ENCODE peak calls at places on chromosomes 13 and 19, in seven cellular contexts. W, X, F, H, N, R and T are unnamed samples.
A peak's percentile ranks its signal among the peaks of the same experiment; 100 is the strongest.

GRCh38 chr19:33769208-33769607 is 27.5 kb upstream of the KCTD15 start:
- DNase-seq in W (no peak), X (no peak), F (no peak), H (no peak), N (no peak), R (no peak), T (no peak)

GRCh38 chr19:54875506-54875905 is 1.5 kb downstream of the FCAR start:
- DNase-seq in W (no peak), X (no peak), F (no peak), H (no peak), N (no peak), R (no peak), T (no peak)

GRCh38 chr19:39160523-39160861 is 34.9 kb downstream of the PAK4 start:
- DNase-seq in W (no peak), X (no peak), F (no peak), H (no peak), N (no peak), R (no peak), T (peak; percentile 28)

GRCh38 chr13:46202956-46203355 is 8.8 kb upstream of the LRRC63 start:
- DNase-seq in W (no peak), X (no peak), F (no peak), H (no peak), N (no peak), R (no peak), T (no peak)

GRCh38 chr19:10812902-10813404 is 23.1 kb downstream of the TMED1 start:
- DNase-seq in W (peak; percentile 93), X (no peak), F (no peak), H (peak; percentile 67), N (peak; percentile 42), R (peak; percentile 20), T (peak; percentile 96)

GRCh38 chr19:14979498-14980255 is at the start of gene SLC1A6:
- DNase-seq in W (no peak), X (no peak), F (no peak), H (no peak), N (no peak), R (no peak), T (peak; percentile 21)

GRCh38 chr19:47391510-47392223 is 27.7 kb downstream of the MEIS3 start:
- DNase-seq in W (peak; percentile 80), X (peak; percentile 67), F (peak; percentile 86), H (peak; percentile 77), N (peak; percentile 75), R (peak; percentile 80), T (peak; percentile 70)

GRCh38 chr13:28451482-28452217 is 43.3 kb downstream of the FLT1 start:
- DNase-seq in W (no peak), X (no peak), F (no peak), H (no peak), N (no peak), R (no peak), T (peak; percentile 12)

GRCh38 chr13:35210234-35210633 is 266.3 kb downstream of the MAB21L1 start:
- DNase-seq in W (no peak), X (no peak), F (no peak), H (no peak), N (no peak), R (no peak), T (no peak)

GRCh38 chr19:47363758-47364529 is 14.8 kb downstream of the DHX34 start:
- DNase-seq in W (peak; percentile 25), X (no peak), F (no peak), H (no peak), N (peak; percentile 18), R (no peak), T (peak; percentile 54)

GRCh38 chr13:112733112-112733511 is 43.3 kb downstream of the ATP11A start:
- DNase-seq in W (no peak), X (peak; percentile 66), F (no peak), H (no peak), N (no peak), R (no peak), T (no peak)

GRCh38 chr19:41939861-41940442 is 11.7 kb upstream of the ERFL start:
- DNase-seq in W (peak; percentile 79), X (no peak), F (peak; percentile 39), H (peak; percentile 64), N (peak; percentile 52), R (no peak), T (peak; percentile 61)

GRCh38 chr19:17275441-17276175 is 6.1 kb upstream of the ANKLE1 start:
- DNase-seq in W (no peak), X (no peak), F (no peak), H (no peak), N (no peak), R (no peak), T (no peak)

GRCh38 chr13:33252103-33252502 is 33.5 kb downstream of the STARD13 start:
- DNase-seq in W (no peak), X (no peak), F (no peak), H (no peak), N (no peak), R (no peak), T (no peak)

GRCh38 chr13:74092711-74093110 is 41.5 kb downstream of the KLF12 start:
- DNase-seq in W (no peak), X (no peak), F (no peak), H (no peak), N (no peak), R (no peak), T (no peak)

GRCh38 chr13:43698743-43699142 is 88.0 kb downstream of the ENOX1 start:
- DNase-seq in W (no peak), X (no peak), F (no peak), H (no peak), N (no peak), R (no peak), T (no peak)

GRCh38 chr13:114212096-114212495 is 22.6 kb upstream of the CDC16 start:
- DNase-seq in W (peak; percentile 22), X (no peak), F (no peak), H (no peak), N (no peak), R (no peak), T (peak; percentile 41)

GRCh38 chr19:41521860-41522555 is 54.0 kb upstream of the CEACAM21 start:
- DNase-seq in W (no peak), X (no peak), F (peak; percentile 30), H (peak; percentile 26), N (peak; percentile 34), R (no peak), T (peak; percentile 25)

GRCh38 chr19:1768248-1768647 is 14.9 kb downstream of the ONECUT3 start:
- DNase-seq in W (no peak), X (no peak), F (no peak), H (peak; percentile 76), N (peak; percentile 27), R (no peak), T (no peak)

GRCh38 chr19:44401108-44401786 is at the start of gene ZNF285:
- DNase-seq in W (peak; percentile 93), X (no peak), F (peak; percentile 64), H (peak; percentile 95), N (peak; percentile 93), R (peak; percentile 57), T (peak; percentile 97)

GRCh38 chr19:51686171-51686570 is 7.0 kb upstream of the SPACA6 start:
- DNase-seq in W (no peak), X (no peak), F (no peak), H (no peak), N (no peak), R (no peak), T (no peak)

GRCh38 chr19:48308695-48309586 is 16.4 kb upstream of the EMP3 start:
- DNase-seq in W (no peak), X (no peak), F (no peak), H (no peak), N (no peak), R (no peak), T (no peak)

GRCh38 chr13:110826861-110827672 is 87.8 kb downstream of the ANKRD10 start:
- DNase-seq in W (no peak), X (no peak), F (no peak), H (no peak), N (no peak), R (no peak), T (no peak)

GRCh38 chr19:41321600-41322270 is 11.8 kb downstream of the CCDC97 start:
- DNase-seq in W (peak; percentile 72), X (no peak), F (no peak), H (no peak), N (no peak), R (no peak), T (peak; percentile 70)

GRCh38 chr19:43501661-43502418 is 2.7 kb downstream of the PHLDB3 start:
- DNase-seq in W (no peak), X (no peak), F (no peak), H (no peak), N (no peak), R (no peak), T (no peak)

GRCh38 chr19:40613669-40614594 is 12.8 kb downstream of the LTBP4 start:
- DNase-seq in W (no peak), X (peak; percentile 71), F (peak; percentile 80), H (peak; percentile 94), N (peak; percentile 90), R (peak; percentile 90), T (no peak)

GRCh38 chr19:48739835-48740704 is at the start of gene RASIP1:
- DNase-seq in W (no peak), X (peak; percentile 40), F (no peak), H (no peak), N (no peak), R (no peak), T (no peak)

GRCh38 chr13:30774214-30774730 is 38.9 kb downstream of the ALOX5AP start:
- DNase-seq in W (no peak), X (no peak), F (no peak), H (no peak), N (no peak), R (no peak), T (no peak)

GRCh38 chr13:66689037-66689619 is 541.0 kb downstream of the PCDH9 start:
- DNase-seq in W (no peak), X (peak; percentile 15), F (no peak), H (peak; percentile 3), N (no peak), R (no peak), T (no peak)

GRCh38 chr13:30696278-30697176 is 38.8 kb upstream of the ALOX5AP start:
- DNase-seq in W (no peak), X (no peak), F (no peak), H (peak; percentile 68), N (no peak), R (no peak), T (peak; percentile 50)